ENCODE peak calls at places on chromosomes 13 and 19, in seven cellular contexts. F, G, H, X, B, O and N are unnamed samples.
A peak's percentile ranks its signal among the peaks of the same experiment; 100 is the strongest.

GRCh38 chr13:45361596-45362206 is 20.7 kb upstream of the TPT1 start:
- DNase-seq in F (peak; percentile 40), X (no peak), O (no peak), B (no peak), H (no peak), G (peak; percentile 67), N (no peak)

GRCh38 chr13:41587490-41587889 is 130.1 kb downstream of the RGCC start:
- DNase-seq in H (no peak), F (peak; percentile 45), O (no peak), X (no peak), B (no peak), G (no peak), N (peak; percentile 76)

GRCh38 chr19:41226053-41226873 is 7.2 kb downstream of the AXL start:
- DNase-seq in G (peak; percentile 82), O (peak; percentile 92), F (peak; percentile 76), H (peak; percentile 88), B (peak; percentile 83), X (peak; percentile 79), N (peak; percentile 87)

GRCh38 chr13:47859129-47859528 is 141.9 kb downstream of the SUCLA2 start:
- DNase-seq in B (no peak), H (no peak), O (no peak), X (no peak), F (peak; percentile 32), G (no peak), N (no peak)

GRCh38 chr19:16891696-16892382 is 3.0 kb downstream of the F2RL3 start:
- DNase-seq in G (no peak), X (no peak), F (no peak), O (no peak), H (no peak), B (no peak), N (no peak)

GRCh38 chr19:33293255-33294057 is 8.9 kb downstream of the CEBPA start:
- DNase-seq in G (peak; percentile 71), H (peak; percentile 80), X (peak; percentile 40), O (no peak), B (no peak), F (no peak), N (no peak)

GRCh38 chr19:48484247-48484893 is 15.2 kb downstream of the CYTH2 start:
- DNase-seq in B (no peak), F (no peak), G (no peak), H (no peak), X (no peak), O (no peak), N (no peak)

GRCh38 chr13:108425056-108425455 is 155.5 kb downstream of the TNFSF13B start:
- DNase-seq in H (no peak), X (no peak), F (peak; percentile 25), B (no peak), O (no peak), G (no peak), N (no peak)

GRCh38 chr19:47618771-47619170 is 9.8 kb downstream of the BICRA start:
- DNase-seq in F (no peak), X (peak; percentile 55), H (no peak), G (peak; percentile 43), B (peak; percentile 46), O (no peak), N (no peak)

GRCh38 chr13:29514720-29515310 is 80.7 kb downstream of the SLC7A1 start:
- DNase-seq in H (no peak), B (no peak), F (no peak), X (no peak), O (no peak), G (no peak), N (no peak)

GRCh38 chr19:48962029-48962848 is 2.9 kb upstream of the FTL start:
- DNase-seq in B (peak; percentile 45), O (no peak), X (no peak), F (peak; percentile 72), G (no peak), H (peak; percentile 88), N (peak; percentile 82)

GRCh38 chr13:112619730-112620639 is 32.0 kb upstream of the TUBGCP3 start:
- DNase-seq in B (no peak), X (no peak), O (no peak), G (no peak), H (peak; percentile 59), F (peak; percentile 93), N (peak; percentile 93)

GRCh38 chr13:74847966-74848365 is 634.0 kb downstream of the TBC1D4 start:
- DNase-seq in X (no peak), O (no peak), G (no peak), H (no peak), F (no peak), B (no peak), N (no peak)

GRCh38 chr19:13600091-13600490 is 93.8 kb upstream of the CACNA1A start:
- DNase-seq in G (no peak), F (no peak), O (no peak), X (no peak), B (no peak), H (no peak), N (no peak)

GRCh38 chr13:24097064-24097463 is 63.5 kb upstream of the SPATA13 start:
- DNase-seq in O (no peak), G (peak; percentile 76), B (no peak), H (no peak), F (no peak), X (no peak), N (no peak)

GRCh38 chr19:8578642-8579265 is 1.5 kb upstream of the MYO1F start:
- DNase-seq in B (peak; percentile 82), O (peak; percentile 90), F (peak; percentile 75), X (peak; percentile 76), H (peak; percentile 87), G (peak; percentile 53), N (peak; percentile 95)

GRCh38 chr19:29329460-29330134 is 116.6 kb upstream of the UQCRFS1 start:
- DNase-seq in B (no peak), X (no peak), O (no peak), G (no peak), F (peak; percentile 83), H (peak; percentile 51), N (peak; percentile 93)

GRCh38 chr13:69604698-69605097 is 502.9 kb upstream of the ATXN8OS start:
- DNase-seq in O (no peak), B (no peak), F (no peak), G (no peak), X (no peak), H (no peak), N (no peak)

GRCh38 chr13:98393873-98394272 is 183.0 kb downstream of the STK24 start:
- DNase-seq in H (no peak), X (no peak), B (no peak), O (no peak), F (no peak), G (no peak), N (no peak)

GRCh38 chr19:19113040-19113541 is 25.2 kb downstream of the TMEM161A start:
- DNase-seq in F (peak; percentile 54), G (peak; percentile 74), O (no peak), X (no peak), B (no peak), H (no peak), N (peak; percentile 90)

GRCh38 chr19:44891016-44891882 is at the start of gene TOMM40:
- DNase-seq in O (no peak), X (peak; percentile 100), H (peak; percentile 100), B (peak; percentile 100), G (peak; percentile 100), F (peak; percentile 70), N (peak; percentile 72)

GRCh38 chr13:51785592-51786424 is 18.2 kb downstream of the DHRS12 start:
- DNase-seq in F (peak; percentile 80), H (peak; percentile 61), B (peak; percentile 61), G (peak; percentile 44), O (no peak), X (peak; percentile 66), N (peak; percentile 60)

GRCh38 chr13:43368003-43368402 is 344.6 kb downstream of the DNAJC15 start:
- DNase-seq in F (no peak), H (peak; percentile 22), O (no peak), X (no peak), G (peak; percentile 57), B (no peak), N (no peak)

GRCh38 chr19:44113784-44114390 is 688 bp downstream of the ZNF225 start:
- DNase-seq in X (peak; percentile 18), F (peak; percentile 15), G (peak; percentile 27), B (peak; percentile 18), H (no peak), O (no peak), N (peak; percentile 62)

GRCh38 chr19:31335716-31336115 is 13.5 kb downstream of the TSHZ3 start:
- DNase-seq in O (peak; percentile 22), H (no peak), X (no peak), G (no peak), B (no peak), F (no peak), N (no peak)

GRCh38 chr13:74978596-74978995 is 503.4 kb downstream of the TBC1D4 start:
- DNase-seq in F (peak; percentile 26), X (no peak), G (no peak), H (no peak), O (no peak), B (no peak), N (no peak)

GRCh38 chr13:99870541-99870940 is 101.0 kb downstream of the ZIC5 start:
- DNase-seq in O (no peak), F (no peak), X (no peak), H (no peak), G (no peak), B (no peak), N (no peak)

GRCh38 chr19:7699422-7700127 is 2.4 kb downstream of the FCER2 start:
- DNase-seq in X (no peak), B (no peak), H (no peak), G (no peak), F (peak; percentile 7), O (no peak), N (no peak)

GRCh38 chr19:34184880-34185491 is 12.7 kb downstream of the LSM14A start:
- DNase-seq in G (no peak), O (no peak), X (no peak), F (no peak), H (no peak), B (no peak), N (no peak)

GRCh38 chr19:23817519-23817918 is 58.8 kb upstream of the ZNF681 start:
- DNase-seq in X (peak; percentile 54), G (peak; percentile 4), O (no peak), F (peak; percentile 77), H (peak; percentile 47), B (no peak), N (peak; percentile 75)

GRCh38 chr13:39347926-39348901 is 254.8 kb downstream of the LHFPL6 start:
- DNase-seq in H (peak; percentile 6), G (no peak), B (no peak), O (no peak), X (no peak), F (peak; percentile 59), N (peak; percentile 85)
- H3K4me3 ChIP-seq in H (no peak overlapping the region), G (no peak overlapping the region), B (no peak overlapping the region), O (no peak overlapping the region), X (no peak overlapping the region), F (no peak overlapping the region), N (peak overlapping the region; percentile 34)

GRCh38 chr19:3536429-3537100 is 2.4 kb upstream of the TEKTIP1 start:
- DNase-seq in B (peak; percentile 62), F (no peak), G (no peak), O (no peak), H (no peak), X (no peak), N (no peak)
- H3K4me1 ChIP-seq in B (peaks cover 9% of the 10 kb centered on the region), F (no peaks in the 10 kb centered on the region), G (no peaks in the 10 kb centered on the region), O (no peaks in the 10 kb centered on the region), H (no peaks in the 10 kb centered on the region), X (no peaks in the 10 kb centered on the region), N (no peaks in the 10 kb centered on the region)

GRCh38 chr13:35927554-35927953 is 203.6 kb downstream of the DCLK1 start:
- DNase-seq in X (peak; percentile 75), F (peak; percentile 78), G (peak; percentile 97), H (peak; percentile 67), O (no peak), B (peak; percentile 20), N (no peak)
- H3K4me3 ChIP-seq in X (no peak overlapping the region), F (no peak overlapping the region), G (no peak overlapping the region), H (no peak overlapping the region), O (no peak overlapping the region), B (no peak overlapping the region), N (no peak overlapping the region)

GRCh38 chr19:56118666-56119584 is 2.2 kb downstream of the ZNF787 start:
- DNase-seq in O (no peak), H (no peak), F (no peak), G (no peak), B (no peak), X (no peak), N (no peak)
- H3K4me1 ChIP-seq in O (peaks cover 13% of the 10 kb centered on the region), H (peaks cover 17% of the 10 kb centered on the region), F (peaks cover 3% of the 10 kb centered on the region), G (peaks cover 15% of the 10 kb centered on the region), B (peaks cover 19% of the 10 kb centered on the region), X (peaks cover 32% of the 10 kb centered on the region), N (peaks cover 3% of the 10 kb centered on the region)